ENCODE peak calls at places on chromosome 17, in six cellular contexts. K is MM.1S, J is neural progenitor cell, B is PC-3, H is GM23248, W is GM23338. U is an unnamed sample.

GRCh38 chr17:1047177-1047885 is 50.4 kb downstream of the TIMM22 start:
- DNase-seq in K (no peak), J (no peak), B (no peak), H (no peak), W (no peak), U (peak; percentile 46)

GRCh38 chr17:78798695-78799559 is 16.9 kb upstream of the CYTH1 start:
- DNase-seq in K (peak; percentile 45), J (peak; percentile 43), B (peak; percentile 61), H (peak; percentile 58), W (peak; percentile 27), U (peak; percentile 40)

GRCh38 chr17:65027305-65027704 is 29.2 kb downstream of the GNA13 start:
- DNase-seq in K (no peak), J (peak; percentile 27), B (peak; percentile 96), H (peak; percentile 81), W (peak; percentile 75), U (peak; percentile 32)

GRCh38 chr17:68054296-68054900 is 18.9 kb downstream of the KPNA2 start:
- DNase-seq in K (no peak), J (no peak), B (no peak), H (peak; percentile 58), W (no peak), U (no peak)

GRCh38 chr17:16662936-16663335 is 9.3 kb upstream of the ZNF624 start:
- DNase-seq in K (no peak), J (no peak), B (peak; percentile 27), H (peak; percentile 47), W (no peak), U (no peak)

GRCh38 chr17:81491761-81492160 is 20.8 kb downstream of the ACTG1 start:
- DNase-seq in K (no peak), J (no peak), B (no peak), H (no peak), W (no peak), U (no peak)

GRCh38 chr17:292016-292415 is 60.6 kb downstream of the RPH3AL start:
- DNase-seq in K (no peak), J (no peak), B (no peak), H (no peak), W (no peak), U (no peak)

GRCh38 chr17:82793974-82794620 is 42.2 kb downstream of the TBCD start:
- DNase-seq in K (no peak), J (no peak), B (no peak), H (peak; percentile 20), W (no peak), U (peak; percentile 49)

GRCh38 chr17:38925263-38925995 is at the start of gene LASP1NB:
- DNase-seq in K (no peak), J (peak; percentile 63), B (no peak), H (peak; percentile 44), W (peak; percentile 85), U (no peak)

GRCh38 chr17:35865412-35866355 is 3.0 kb downstream of the HEATR9 start:
- DNase-seq in K (no peak), J (no peak), B (peak; percentile 57), H (peak; percentile 39), W (no peak), U (no peak)

GRCh38 chr17:77318491-77319210 is 177.9 kb downstream of the SEC14L1 start:
- DNase-seq in K (no peak), J (no peak), B (no peak), H (peak; percentile 76), W (no peak), U (no peak)

GRCh38 chr17:39668141-39668924 is at the start of gene PNMT:
- DNase-seq in K (peak; percentile 70), J (peak; percentile 92), B (peak; percentile 60), H (peak; percentile 79), W (peak; percentile 90), U (peak; percentile 90)

GRCh38 chr17:1783834-1784611 is 22.2 kb downstream of the SERPINF1 start:
- DNase-seq in K (peak; percentile 20), J (peak; percentile 65), B (peak; percentile 30), H (peak; percentile 89), W (peak; percentile 55), U (peak; percentile 77)

GRCh38 chr17:47871048-47871447 is 20.1 kb upstream of the SP6 start:
- DNase-seq in K (no peak), J (no peak), B (no peak), H (no peak), W (no peak), U (no peak)

GRCh38 chr17:77963441-77963840 is 4.9 kb downstream of the TNRC6C start:
- DNase-seq in K (no peak), J (peak; percentile 74), B (no peak), H (peak; percentile 91), W (no peak), U (peak; percentile 80)

GRCh38 chr17:49576121-49576905 is 642 bp downstream of the NXPH3 start:
- DNase-seq in K (no peak), J (peak; percentile 85), B (peak; percentile 36), H (peak; percentile 78), W (peak; percentile 82), U (peak; percentile 68)

GRCh38 chr17:29138184-29138955 is 41.8 kb downstream of the MYO18A start:
- DNase-seq in K (peak; percentile 48), J (no peak), B (peak; percentile 57), H (peak; percentile 71), W (no peak), U (no peak)

GRCh38 chr17:49739662-49740271 is 24.2 kb downstream of the FAM117A start:
- DNase-seq in K (peak; percentile 90), J (no peak), B (no peak), H (no peak), W (no peak), U (peak; percentile 70)

GRCh38 chr17:55330344-55330933 is 65.7 kb downstream of the HLF start:
- DNase-seq in K (no peak), J (no peak), B (no peak), H (no peak), W (no peak), U (peak; percentile 20)

GRCh38 chr17:42457107-42457787 is 1.4 kb upstream of the ATP6V0A1 start:
- DNase-seq in K (peak; percentile 23), J (no peak), B (no peak), H (peak; percentile 25), W (no peak), U (no peak)

GRCh38 chr17:45435481-45435880 is 2.8 kb upstream of the ARHGAP27 start:
- DNase-seq in K (no peak), J (no peak), B (no peak), H (no peak), W (no peak), U (no peak)

GRCh38 chr17:4332296-4332970 is 34.0 kb downstream of the UBE2G1 start:
- DNase-seq in K (no peak), J (peak; percentile 33), B (peak; percentile 47), H (peak; percentile 47), W (peak; percentile 42), U (peak; percentile 6)

GRCh38 chr17:30091771-30092170 is 24.8 kb upstream of the NSRP1 start:
- DNase-seq in K (no peak), J (no peak), B (peak; percentile 40), H (peak; percentile 92), W (no peak), U (no peak)

GRCh38 chr17:13725286-13725990 is 123.7 kb upstream of the HS3ST3A1 start:
- DNase-seq in K (no peak), J (no peak), B (peak; percentile 36), H (peak; percentile 82), W (no peak), U (peak; percentile 67)

GRCh38 chr17:1590031-1590746 is 27.6 kb upstream of the PITPNA start:
- DNase-seq in K (no peak), J (no peak), B (peak; percentile 84), H (peak; percentile 92), W (no peak), U (peak; percentile 88)

GRCh38 chr17:2805961-2806360 is 9.7 kb downstream of the RAP1GAP2 start:
- DNase-seq in K (no peak), J (no peak), B (no peak), H (no peak), W (no peak), U (no peak)
- TF ChIP-seq EZH2phosphoT487 in K (no peak), J (no peak), B (no peak), H (no peak), W (no peak), U (no peak)

GRCh38 chr17:74852237-74853047 is 7.2 kb downstream of the GRIN2C start:
- DNase-seq in K (peak; percentile 87), J (peak; percentile 93), B (no peak), H (peak; percentile 45), W (peak; percentile 94), U (peak; percentile 76)
- H3K4me3 ChIP-seq in K (peak overlapping the region; percentile 73), J (peak overlapping the region; percentile 48), B (no peak overlapping the region), H (no peak overlapping the region), W (peak overlapping the region; percentile 66), U (no peak overlapping the region)

DNA sequence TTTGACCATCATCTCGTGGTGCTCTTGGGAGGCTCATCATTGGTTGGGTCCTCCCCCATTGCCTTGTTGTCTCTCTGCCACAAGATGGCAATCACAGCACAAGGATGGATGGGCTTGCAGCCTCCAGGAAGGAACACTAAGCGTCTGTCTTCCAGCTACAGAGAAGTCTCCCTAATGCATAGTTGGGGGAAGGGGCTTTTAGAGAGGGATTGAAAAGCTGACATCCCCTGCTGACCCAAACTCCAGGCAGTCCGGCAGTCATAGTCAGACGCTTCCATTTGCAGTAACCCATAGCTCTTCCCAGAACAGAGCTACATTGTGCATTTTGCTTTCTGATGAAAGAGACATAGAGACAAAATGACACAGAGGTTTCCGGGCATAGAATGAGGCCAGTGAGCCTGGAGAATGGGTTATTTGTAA is 111.4 kb downstream of the UTP18 start:
- DNase-seq in K (peak; percentile 55), J (peak; percentile 85), B (peak; percentile 85), H (peak; percentile 57), W (peak; percentile 87), U (peak; percentile 79)
- H2AFZ ChIP-seq in K (peak overlapping the region; percentile 32), J (peak overlapping the region; percentile 61), B (peak overlapping the region; percentile 73), H (peak overlapping the region; percentile 76), W (no peak overlapping the region), U (peak overlapping the region; percentile 32)

GRCh38 chr17:34771891-34772290 is 189.4 kb downstream of the CCT6B start:
- DNase-seq in K (no peak), J (no peak), B (no peak), H (no peak), W (no peak), U (no peak)
- TF ChIP-seq EZH2phosphoT487 in K (no peak), J (no peak), B (no peak), H (no peak), W (no peak), U (no peak)

U was measured in hepatocyte.